ENCODE peak calls at places on chromosomes 16 and 17, in nine cellular contexts. A is epithelial cell of esophagus, Y is prostate gland, D is cardiac muscle cell, J is testis, N is fibroblast of pulmonary artery, S is GM20000, T is OCI-LY7, K is ovary. H is an unnamed sample.

GRCh38 chr17:8488931-8489330 is 53.2 kb downstream of the NDEL1 start:
- DNase-seq in S (no peak), N (peak; percentile 96), A (peak; percentile 79), Y (no peak), D (no peak), J (no peak), T (no peak), K (no peak), H (no peak)

GRCh38 chr17:42378597-42379594 is 9.3 kb downstream of the STAT3 start:
- DNase-seq in K (no peak), N (peak; percentile 34), D (no peak), T (peak; percentile 46), A (peak; percentile 74), S (peak; percentile 32), Y (no peak), J (no peak), H (no peak)

GRCh38 chr17:38868095-38868967 is 1.5 kb upstream of the LASP1 start:
- DNase-seq in T (peak; percentile 83), J (peak; percentile 35), S (peak; percentile 41), Y (no peak), A (peak; percentile 77), N (peak; percentile 71), D (peak; percentile 20), K (peak; percentile 71), H (no peak)

GRCh38 chr17:37512442-37513070 is 22.9 kb downstream of the DUSP14 start:
- DNase-seq in N (no peak), A (no peak), J (no peak), Y (no peak), S (no peak), T (no peak), K (no peak), D (peak; percentile 67), H (no peak)

GRCh38 chr17:47736501-47737211 is 3.6 kb downstream of the TBX21 start:
- DNase-seq in N (no peak), K (no peak), A (no peak), J (peak; percentile 1), T (no peak), Y (no peak), S (no peak), D (no peak), H (no peak)

GRCh38 chr16:55000595-55000994 is 69.9 kb downstream of the IRX5 start:
- DNase-seq in S (no peak), A (peak; percentile 43), J (no peak), K (no peak), N (peak; percentile 19), Y (no peak), T (no peak), D (no peak), H (no peak)

GRCh38 chr17:14784997-14785696 is 480.0 kb downstream of the PMP22 start:
- DNase-seq in N (no peak), K (no peak), D (no peak), T (peak; percentile 65), Y (no peak), A (peak; percentile 61), J (no peak), S (no peak), H (no peak)

GRCh38 chr16:66551788-66552287 is 538 bp upstream of the CKLF start:
- DNase-seq in T (peak; percentile 26), K (no peak), A (no peak), D (no peak), J (no peak), Y (no peak), S (no peak), N (no peak), H (peak; percentile 38)

GRCh38 chr17:76141212-76142043 is at the start of gene FOXJ1:
- DNase-seq in N (peak; percentile 81), S (peak; percentile 97), K (peak; percentile 89), A (peak; percentile 86), Y (peak; percentile 86), J (peak; percentile 94), T (peak; percentile 90), D (peak; percentile 93), H (peak; percentile 94)

GRCh38 chr17:38886643-38887010 is 16.8 kb downstream of the LASP1 start:
- DNase-seq in D (no peak), K (no peak), T (no peak), N (no peak), A (no peak), S (no peak), Y (no peak), J (no peak), H (no peak)

GRCh38 chr17:60442271-60443201 is 20.2 kb downstream of the CHCT1 start:
- DNase-seq in J (no peak), Y (no peak), N (peak; percentile 42), K (no peak), S (no peak), A (peak; percentile 59), T (no peak), D (no peak), H (no peak)

GRCh38 chr17:58758890-58759289 is 3.2 kb downstream of the PPM1E start:
- DNase-seq in A (no peak), K (no peak), J (no peak), D (no peak), S (no peak), Y (no peak), N (no peak), T (no peak), H (no peak)

GRCh38 chr17:64022631-64023063 is 2.2 kb upstream of the ICAM2 start:
- DNase-seq in D (no peak), T (no peak), K (no peak), N (no peak), S (no peak), Y (no peak), A (no peak), J (peak; percentile 15), H (no peak)

GRCh38 chr17:67490471-67490870 is 113.4 kb downstream of the PITPNC1 start:
- DNase-seq in N (no peak), D (no peak), S (no peak), A (no peak), T (no peak), J (no peak), K (no peak), Y (no peak), H (no peak)

GRCh38 chr16:82834156-82834758 is 207.5 kb downstream of the CDH13 start:
- DNase-seq in Y (no peak), N (peak; percentile 27), S (no peak), D (no peak), T (no peak), A (no peak), K (no peak), J (no peak), H (no peak)
- TF ChIP-seq CTCF in Y (no peak), N (no peak), S (no peak), D (peak; percentile 17), T (no peak), A (no peak), K (no peak), J (no peak), H (no peak)

GRCh38 chr17:7475764-7476422 is 3.5 kb downstream of the ZBTB4 start:
- DNase-seq in D (no peak), N (no peak), S (no peak), K (no peak), A (peak; percentile 78), J (peak; percentile 52), Y (no peak), T (no peak), H (no peak)
- TF ChIP-seq CTCF in D (no peak), N (no peak), S (no peak), K (no peak), A (no peak), J (no peak), Y (no peak), T (no peak), H (no peak)

GRCh38 chr17:40722146-40722720 is 18.7 kb upstream of the KRT24 start:
- DNase-seq in T (no peak), Y (no peak), S (no peak), D (no peak), J (no peak), K (no peak), N (no peak), A (no peak), H (no peak)

GRCh38 chr17:40730974-40731373 is 24.2 kb downstream of the KRT25 start:
- DNase-seq in K (no peak), A (no peak), D (no peak), T (no peak), J (no peak), N (no peak), S (no peak), Y (no peak), H (no peak)

GRCh38 chr17:40724656-40725055 is 21.1 kb upstream of the KRT24 start:
- DNase-seq in D (no peak), T (no peak), Y (no peak), J (no peak), N (no peak), A (no peak), K (no peak), S (no peak), H (no peak)

GRCh38 chr17:40727447-40728231 is 24.1 kb upstream of the KRT24 start:
- DNase-seq in K (no peak), A (peak; percentile 44), T (peak; percentile 47), J (no peak), Y (no peak), S (peak; percentile 33), D (no peak), N (peak; percentile 13), H (peak; percentile 57)

DNA sequence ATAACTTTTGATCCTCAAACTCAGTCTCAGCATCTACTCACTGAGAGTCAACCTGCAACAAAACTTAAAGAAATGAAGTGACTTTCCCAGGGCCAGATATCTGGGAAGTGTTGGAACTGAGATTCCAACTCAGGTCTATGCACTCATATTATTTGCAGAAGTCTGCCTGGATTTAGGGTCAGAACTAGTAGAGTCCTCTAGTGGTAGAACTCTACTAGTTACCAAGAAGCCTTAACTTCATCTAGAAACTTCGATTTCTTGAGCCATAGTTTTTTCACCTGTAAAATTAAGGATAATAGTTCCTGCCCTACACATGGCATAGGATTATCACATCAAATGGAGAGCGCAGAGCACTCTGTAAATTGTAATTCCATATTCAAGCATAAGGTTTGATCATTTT is 23.4 kb upstream of the KRT24 start:
- DNase-seq in K (no peak), N (peak; percentile 6), S (no peak), T (peak; percentile 9), D (no peak), J (no peak), A (peak; percentile 34), Y (no peak), H (no peak)
- TF ChIP-seq CTCF in K (no peak), N (peak; percentile 23), S (no peak), T (peak; percentile 63), D (peak; percentile 25), J (no peak), A (peak; percentile 48), Y (no peak), H (no peak)

GRCh38 chr16:67806428-67807147 is at the start of the genes RANBP10 and TSNAXIP1:
- DNase-seq in N (peak; percentile 99), J (peak; percentile 98), K (peak; percentile 95), D (peak; percentile 99), T (peak; percentile 99), A (peak; percentile 100), S (peak; percentile 94), Y (peak; percentile 98), H (peak; percentile 97)

GRCh38 chr16:67805718-67806427 is 487 bp downstream of the RANBP10 start:
- DNase-seq in S (no peak), N (no peak), Y (no peak), K (peak; percentile 39), D (peak; percentile 38), T (peak; percentile 38), A (peak; percentile 8), J (no peak), H (no peak)

GRCh38 chr16:67803894-67804293 is 2.5 kb downstream of the RANBP10 start:
- DNase-seq in K (no peak), T (peak; percentile 24), N (no peak), A (no peak), D (no peak), Y (no peak), J (no peak), S (peak; percentile 32), H (no peak)

GRCh38 chr16:67804853-67805542 is 1.4 kb downstream of the RANBP10 start:
- DNase-seq in D (no peak), T (no peak), N (no peak), S (no peak), J (no peak), K (no peak), Y (no peak), A (no peak), H (no peak)

GRCh38 chr16:67807148-67807682 is 526 bp downstream of the TSNAXIP1 start:
- DNase-seq in K (no peak), S (no peak), A (no peak), N (no peak), T (no peak), J (no peak), Y (no peak), D (no peak), H (no peak)
- TF ChIP-seq CTCF in K (no peak), S (no peak), A (peak; percentile 15), N (peak; percentile 10), T (no peak), J (no peak), Y (no peak), D (peak; percentile 22), H (peak; percentile 17)

H was measured in GM13976.